ENCODE peak calls at places on chromosome 1, in seven cellular contexts. M, K, S, G, O, Z and W are unnamed samples.

GRCh38 chr1:116006486-116006964 is 30.2 kb downstream of the SLC22A15 start:
- ATAC-seq in Z (no peak), M (no peak), K (no peak), G (peak; percentile 84), O (peak; percentile 79), S (peak; percentile 45), W (no peak)

GRCh38 chr1:44839561-44839960 is 3.5 kb downstream of the PTCH2 start:
- ATAC-seq in G (no peak), M (no peak), K (no peak), O (no peak), S (no peak), Z (no peak), W (no peak)

GRCh38 chr1:65674522-65674921 is 118.2 kb upstream of the PDE4B start:
- ATAC-seq in O (no peak), S (no peak), K (no peak), Z (no peak), M (no peak), G (no peak), W (no peak)

GRCh38 chr1:111631502-111631901 is 11.9 kb downstream of the RAP1A start:
- ATAC-seq in G (no peak), S (no peak), Z (no peak), O (no peak), K (no peak), M (no peak), W (no peak)

GRCh38 chr1:100364731-100365130 is 12.4 kb downstream of the CDC14A start:
- ATAC-seq in Z (no peak), S (peak; percentile 47), O (no peak), G (no peak), M (no peak), K (no peak), W (no peak)

GRCh38 chr1:59819566-59820438 is 5.1 kb downstream of the HOOK1 start:
- ATAC-seq in K (no peak), Z (peak; percentile 35), S (no peak), M (no peak), G (no peak), O (no peak), W (no peak)

GRCh38 chr1:7388141-7388487 is 383.0 kb upstream of the VAMP3 start:
- ATAC-seq in M (no peak), S (no peak), O (no peak), K (peak; percentile 27), Z (peak; percentile 36), G (no peak), W (peak; percentile 15)

GRCh38 chr1:151718666-151719065 is 2.1 kb upstream of the CELF3 start:
- ATAC-seq in Z (no peak), K (no peak), O (no peak), M (no peak), S (no peak), G (no peak), W (no peak)